ENCODE peak calls at places on chromosome 17, in seven cellular contexts. One of them, this sample, is unnamed.

GRCh38 chr17:63774141-63774981 is at the start of gene DDX42:
- DNase-seq in naive thymus-derived CD8-positive, alpha-beta T cell: no peak
- DNase-seq in left ventricle myocardium superior: peak; percentile 91
- DNase-seq in activated T-helper 1 cell treated with Interleukin-2 at 50 U/mL for 16 hours: peak; percentile 84
- DNase-seq in RWPE1: peak; percentile 56
- DNase-seq in amniotic stem cell: no peak
- DNase-seq in GM03348: peak; percentile 64
- DNase-seq in this sample: no peak

GRCh38 chr17:336110-337021 is 16.2 kb downstream of the RPH3AL start:
- DNase-seq in naive thymus-derived CD8-positive, alpha-beta T cell: peak; percentile 81
- DNase-seq in left ventricle myocardium superior: peak; percentile 81
- DNase-seq in activated T-helper 1 cell treated with Interleukin-2 at 50 U/mL for 16 hours: no peak
- DNase-seq in RWPE1: no peak
- DNase-seq in amniotic stem cell: no peak
- DNase-seq in GM03348: no peak
- DNase-seq in this sample: no peak

GRCh38 chr17:45138911-45139532 is 3.5 kb downstream of the ACBD4 start:
- DNase-seq in naive thymus-derived CD8-positive, alpha-beta T cell: peak; percentile 58
- DNase-seq in left ventricle myocardium superior: no peak
- DNase-seq in activated T-helper 1 cell treated with Interleukin-2 at 50 U/mL for 16 hours: no peak
- DNase-seq in RWPE1: no peak
- DNase-seq in amniotic stem cell: no peak
- DNase-seq in GM03348: no peak
- DNase-seq in this sample: no peak

GRCh38 chr17:82611140-82612058 is 36.8 kb downstream of the WDR45B start:
- DNase-seq in naive thymus-derived CD8-positive, alpha-beta T cell: no peak
- DNase-seq in left ventricle myocardium superior: peak; percentile 69
- DNase-seq in activated T-helper 1 cell treated with Interleukin-2 at 50 U/mL for 16 hours: no peak
- DNase-seq in RWPE1: no peak
- DNase-seq in amniotic stem cell: no peak
- DNase-seq in GM03348: no peak
- DNase-seq in this sample: no peak

GRCh38 chr17:40063034-40063765 is 435 bp downstream of the THRA start:
- DNase-seq in naive thymus-derived CD8-positive, alpha-beta T cell: peak; percentile 62
- DNase-seq in left ventricle myocardium superior: peak; percentile 70
- DNase-seq in activated T-helper 1 cell treated with Interleukin-2 at 50 U/mL for 16 hours: no peak
- DNase-seq in RWPE1: no peak
- DNase-seq in amniotic stem cell: no peak
- DNase-seq in GM03348: peak; percentile 70
- DNase-seq in this sample: no peak

GRCh38 chr17:50945779-50946222 is 79.6 kb upstream of the TOB1 start:
- DNase-seq in naive thymus-derived CD8-positive, alpha-beta T cell: no peak
- DNase-seq in left ventricle myocardium superior: no peak
- DNase-seq in activated T-helper 1 cell treated with Interleukin-2 at 50 U/mL for 16 hours: no peak
- DNase-seq in RWPE1: no peak
- DNase-seq in amniotic stem cell: no peak
- DNase-seq in GM03348: no peak
- DNase-seq in this sample: no peak

GRCh38 chr17:17782425-17783120 is 54.2 kb downstream of the SREBF1 start:
- DNase-seq in naive thymus-derived CD8-positive, alpha-beta T cell: no peak
- DNase-seq in left ventricle myocardium superior: peak; percentile 56
- DNase-seq in activated T-helper 1 cell treated with Interleukin-2 at 50 U/mL for 16 hours: no peak
- DNase-seq in RWPE1: no peak
- DNase-seq in amniotic stem cell: no peak
- DNase-seq in GM03348: no peak
- DNase-seq in this sample: no peak

GRCh38 chr17:62676231-62676943 is 48.9 kb downstream of the MRC2 start:
- DNase-seq in naive thymus-derived CD8-positive, alpha-beta T cell: no peak
- DNase-seq in left ventricle myocardium superior: no peak
- DNase-seq in activated T-helper 1 cell treated with Interleukin-2 at 50 U/mL for 16 hours: no peak
- DNase-seq in RWPE1: no peak
- DNase-seq in amniotic stem cell: no peak
- DNase-seq in GM03348: no peak
- DNase-seq in this sample: no peak

GRCh38 chr17:11668633-11669032 is 70.4 kb downstream of the DNAH9 start:
- DNase-seq in naive thymus-derived CD8-positive, alpha-beta T cell: no peak
- DNase-seq in left ventricle myocardium superior: no peak
- DNase-seq in activated T-helper 1 cell treated with Interleukin-2 at 50 U/mL for 16 hours: no peak
- DNase-seq in RWPE1: no peak
- DNase-seq in amniotic stem cell: no peak
- DNase-seq in GM03348: no peak
- DNase-seq in this sample: no peak

GRCh38 chr17:80970044-80970761 is 21.4 kb upstream of the CHMP6 start:
- DNase-seq in naive thymus-derived CD8-positive, alpha-beta T cell: peak; percentile 78
- DNase-seq in left ventricle myocardium superior: peak; percentile 71
- DNase-seq in activated T-helper 1 cell treated with Interleukin-2 at 50 U/mL for 16 hours: peak; percentile 13
- DNase-seq in RWPE1: peak; percentile 47
- DNase-seq in amniotic stem cell: no peak
- DNase-seq in GM03348: peak; percentile 54
- DNase-seq in this sample: peak; percentile 16

GRCh38 chr17:61464121-61464905 is 12.1 kb downstream of the TBX4 start:
- DNase-seq in naive thymus-derived CD8-positive, alpha-beta T cell: peak; percentile 53
- DNase-seq in left ventricle myocardium superior: no peak
- DNase-seq in activated T-helper 1 cell treated with Interleukin-2 at 50 U/mL for 16 hours: no peak
- DNase-seq in RWPE1: no peak
- DNase-seq in amniotic stem cell: no peak
- DNase-seq in GM03348: no peak
- DNase-seq in this sample: no peak